ENCODE peak calls at places on chromosomes 6 and 20, in five cellular contexts. One of them, this sample, is unnamed.

GRCh38 chr20:31811796-31812728 is 7.1 kb upstream of the MYLK2 start:
- DNase-seq in activated T-helper 1 cell treated with anti-CD3 and anti-CD28 coated beads, Interleukin-12 subunit alpha, Interleukin-12 subunit beta, Interleukin-2, Interleukin-4 antibody, amounts not matched to agents 30 ng/mL and 10 ng/mL and 1 ng/mL, durations not matched to agents 14 hours and 24 hours and 36 hours: no peak
- DNase-seq in psoas muscle: peak
- DNase-seq in activated CD4-positive, CD25-positive, alpha-beta regulatory T cell: no peak
- DNase-seq in activated T-cell treated with anti-CD3 and anti-CD28 coated beads for 48 hours: no peak
- DNase-seq in this sample: no peak

GRCh38 chr6:113050979-113051378 is 703.8 kb downstream of the RFPL4B start:
- DNase-seq in psoas muscle: no peak
- DNase-seq in activated T-helper 1 cell treated with anti-CD3 and anti-CD28 coated beads, Interleukin-12 subunit alpha, Interleukin-12 subunit beta, Interleukin-2, Interleukin-4 antibody, amounts not matched to agents 30 ng/mL and 10 ng/mL and 1 ng/mL, durations not matched to agents 14 hours and 24 hours and 36 hours: no peak
- DNase-seq in activated CD4-positive, CD25-positive, alpha-beta regulatory T cell: no peak
- DNase-seq in activated T-cell treated with anti-CD3 and anti-CD28 coated beads for 48 hours: no peak
- DNase-seq in this sample: no peak

GRCh38 chr6:93120154-93120742 is 299.1 kb downstream of the EPHA7 start:
- DNase-seq in activated T-cell treated with anti-CD3 and anti-CD28 coated beads for 48 hours: no peak
- DNase-seq in activated T-helper 1 cell treated with anti-CD3 and anti-CD28 coated beads, Interleukin-12 subunit alpha, Interleukin-12 subunit beta, Interleukin-2, Interleukin-4 antibody, amounts not matched to agents 30 ng/mL and 10 ng/mL and 1 ng/mL, durations not matched to agents 14 hours and 24 hours and 36 hours: no peak
- DNase-seq in activated CD4-positive, CD25-positive, alpha-beta regulatory T cell: no peak
- DNase-seq in psoas muscle: no peak
- DNase-seq in this sample: no peak

GRCh38 chr20:18388860-18389259 is 78.0 kb downstream of the DZANK1 start:
- DNase-seq in activated CD4-positive, CD25-positive, alpha-beta regulatory T cell: no peak
- DNase-seq in psoas muscle: no peak
- DNase-seq in activated T-helper 1 cell treated with anti-CD3 and anti-CD28 coated beads, Interleukin-12 subunit alpha, Interleukin-12 subunit beta, Interleukin-2, Interleukin-4 antibody, amounts not matched to agents 30 ng/mL and 10 ng/mL and 1 ng/mL, durations not matched to agents 14 hours and 24 hours and 36 hours: no peak
- DNase-seq in activated T-cell treated with anti-CD3 and anti-CD28 coated beads for 48 hours: no peak
- DNase-seq in this sample: no peak

GRCh38 chr6:83429857-83430605 is 820 bp downstream of the ME1 start:
- DNase-seq in activated CD4-positive, CD25-positive, alpha-beta regulatory T cell: no peak
- DNase-seq in activated T-cell treated with anti-CD3 and anti-CD28 coated beads for 48 hours: no peak
- DNase-seq in psoas muscle: peak
- DNase-seq in activated T-helper 1 cell treated with anti-CD3 and anti-CD28 coated beads, Interleukin-12 subunit alpha, Interleukin-12 subunit beta, Interleukin-2, Interleukin-4 antibody, amounts not matched to agents 30 ng/mL and 10 ng/mL and 1 ng/mL, durations not matched to agents 14 hours and 24 hours and 36 hours: no peak
- DNase-seq in this sample: no peak

GRCh38 chr6:24356310-24357035 is 1.4 kb downstream of the DCDC2 start:
- DNase-seq in activated T-helper 1 cell treated with anti-CD3 and anti-CD28 coated beads, Interleukin-12 subunit alpha, Interleukin-12 subunit beta, Interleukin-2, Interleukin-4 antibody, amounts not matched to agents 30 ng/mL and 10 ng/mL and 1 ng/mL, durations not matched to agents 14 hours and 24 hours and 36 hours: no peak
- DNase-seq in activated CD4-positive, CD25-positive, alpha-beta regulatory T cell: no peak
- DNase-seq in psoas muscle: no peak
- DNase-seq in activated T-cell treated with anti-CD3 and anti-CD28 coated beads for 48 hours: no peak
- DNase-seq in this sample: no peak

GRCh38 chr6:153944197-153944596 is 94.8 kb upstream of the OPRM1 start:
- DNase-seq in activated T-cell treated with anti-CD3 and anti-CD28 coated beads for 48 hours: no peak
- DNase-seq in psoas muscle: no peak
- DNase-seq in activated CD4-positive, CD25-positive, alpha-beta regulatory T cell: no peak
- DNase-seq in activated T-helper 1 cell treated with anti-CD3 and anti-CD28 coated beads, Interleukin-12 subunit alpha, Interleukin-12 subunit beta, Interleukin-2, Interleukin-4 antibody, amounts not matched to agents 30 ng/mL and 10 ng/mL and 1 ng/mL, durations not matched to agents 14 hours and 24 hours and 36 hours: no peak
- DNase-seq in this sample: no peak

GRCh38 chr6:13044390-13044789 is 283.9 kb downstream of the TBC1D7 start:
- DNase-seq in activated CD4-positive, CD25-positive, alpha-beta regulatory T cell: no peak
- DNase-seq in psoas muscle: no peak
- DNase-seq in activated T-cell treated with anti-CD3 and anti-CD28 coated beads for 48 hours: no peak
- DNase-seq in activated T-helper 1 cell treated with anti-CD3 and anti-CD28 coated beads, Interleukin-12 subunit alpha, Interleukin-12 subunit beta, Interleukin-2, Interleukin-4 antibody, amounts not matched to agents 30 ng/mL and 10 ng/mL and 1 ng/mL, durations not matched to agents 14 hours and 24 hours and 36 hours: no peak
- DNase-seq in this sample: no peak

GRCh38 chr6:130520801-130521200 is 155.0 kb downstream of the TMEM200A start:
- DNase-seq in activated T-cell treated with anti-CD3 and anti-CD28 coated beads for 48 hours: no peak
- DNase-seq in psoas muscle: no peak
- DNase-seq in activated T-helper 1 cell treated with anti-CD3 and anti-CD28 coated beads, Interleukin-12 subunit alpha, Interleukin-12 subunit beta, Interleukin-2, Interleukin-4 antibody, amounts not matched to agents 30 ng/mL and 10 ng/mL and 1 ng/mL, durations not matched to agents 14 hours and 24 hours and 36 hours: no peak
- DNase-seq in activated CD4-positive, CD25-positive, alpha-beta regulatory T cell: no peak
- DNase-seq in this sample: no peak

GRCh38 chr20:53935353-53936084 is 134.9 kb downstream of the BCAS1 start:
- DNase-seq in activated T-cell treated with anti-CD3 and anti-CD28 coated beads for 48 hours: no peak
- DNase-seq in activated CD4-positive, CD25-positive, alpha-beta regulatory T cell: no peak
- DNase-seq in activated T-helper 1 cell treated with anti-CD3 and anti-CD28 coated beads, Interleukin-12 subunit alpha, Interleukin-12 subunit beta, Interleukin-2, Interleukin-4 antibody, amounts not matched to agents 30 ng/mL and 10 ng/mL and 1 ng/mL, durations not matched to agents 14 hours and 24 hours and 36 hours: no peak
- DNase-seq in psoas muscle: no peak
- DNase-seq in this sample: no peak

GRCh38 chr20:44066645-44067606 is 120.1 kb downstream of the JPH2 start:
- DNase-seq in activated T-helper 1 cell treated with anti-CD3 and anti-CD28 coated beads, Interleukin-12 subunit alpha, Interleukin-12 subunit beta, Interleukin-2, Interleukin-4 antibody, amounts not matched to agents 30 ng/mL and 10 ng/mL and 1 ng/mL, durations not matched to agents 14 hours and 24 hours and 36 hours: no peak
- DNase-seq in activated T-cell treated with anti-CD3 and anti-CD28 coated beads for 48 hours: no peak
- DNase-seq in activated CD4-positive, CD25-positive, alpha-beta regulatory T cell: no peak
- DNase-seq in psoas muscle: no peak
- DNase-seq in this sample: no peak

GRCh38 chr20:13111249-13111911 is 102.6 kb downstream of the SPTLC3 start:
- DNase-seq in psoas muscle: no peak
- DNase-seq in activated CD4-positive, CD25-positive, alpha-beta regulatory T cell: no peak
- DNase-seq in activated T-cell treated with anti-CD3 and anti-CD28 coated beads for 48 hours: no peak
- DNase-seq in activated T-helper 1 cell treated with anti-CD3 and anti-CD28 coated beads, Interleukin-12 subunit alpha, Interleukin-12 subunit beta, Interleukin-2, Interleukin-4 antibody, amounts not matched to agents 30 ng/mL and 10 ng/mL and 1 ng/mL, durations not matched to agents 14 hours and 24 hours and 36 hours: no peak
- DNase-seq in this sample: no peak

GRCh38 chr20:10571313-10571815 is 102.4 kb downstream of the JAG1 start:
- DNase-seq in activated CD4-positive, CD25-positive, alpha-beta regulatory T cell: no peak
- DNase-seq in activated T-helper 1 cell treated with anti-CD3 and anti-CD28 coated beads, Interleukin-12 subunit alpha, Interleukin-12 subunit beta, Interleukin-2, Interleukin-4 antibody, amounts not matched to agents 30 ng/mL and 10 ng/mL and 1 ng/mL, durations not matched to agents 14 hours and 24 hours and 36 hours: no peak
- DNase-seq in activated T-cell treated with anti-CD3 and anti-CD28 coated beads for 48 hours: no peak
- DNase-seq in psoas muscle: no peak
- DNase-seq in this sample: no peak

GRCh38 chr6:82410151-82410621 is 46.6 kb downstream of the TPBG start:
- DNase-seq in psoas muscle: no peak
- DNase-seq in activated T-cell treated with anti-CD3 and anti-CD28 coated beads for 48 hours: no peak
- DNase-seq in activated CD4-positive, CD25-positive, alpha-beta regulatory T cell: no peak
- DNase-seq in activated T-helper 1 cell treated with anti-CD3 and anti-CD28 coated beads, Interleukin-12 subunit alpha, Interleukin-12 subunit beta, Interleukin-2, Interleukin-4 antibody, amounts not matched to agents 30 ng/mL and 10 ng/mL and 1 ng/mL, durations not matched to agents 14 hours and 24 hours and 36 hours: no peak
- DNase-seq in this sample: no peak

GRCh38 chr6:136772685-136773472 is 19.4 kb downstream of the MAP3K5 start:
- DNase-seq in activated CD4-positive, CD25-positive, alpha-beta regulatory T cell: no peak
- DNase-seq in activated T-helper 1 cell treated with anti-CD3 and anti-CD28 coated beads, Interleukin-12 subunit alpha, Interleukin-12 subunit beta, Interleukin-2, Interleukin-4 antibody, amounts not matched to agents 30 ng/mL and 10 ng/mL and 1 ng/mL, durations not matched to agents 14 hours and 24 hours and 36 hours: no peak
- DNase-seq in psoas muscle: no peak
- DNase-seq in activated T-cell treated with anti-CD3 and anti-CD28 coated beads for 48 hours: no peak
- DNase-seq in this sample: no peak

GRCh38 chr6:101597711-101598110 is 204.2 kb downstream of the GRIK2 start:
- DNase-seq in psoas muscle: no peak
- DNase-seq in activated T-helper 1 cell treated with anti-CD3 and anti-CD28 coated beads, Interleukin-12 subunit alpha, Interleukin-12 subunit beta, Interleukin-2, Interleukin-4 antibody, amounts not matched to agents 30 ng/mL and 10 ng/mL and 1 ng/mL, durations not matched to agents 14 hours and 24 hours and 36 hours: no peak
- DNase-seq in activated CD4-positive, CD25-positive, alpha-beta regulatory T cell: no peak
- DNase-seq in activated T-cell treated with anti-CD3 and anti-CD28 coated beads for 48 hours: no peak
- DNase-seq in this sample: no peak

GRCh38 chr6:16800942-16801341 is 39.7 kb upstream of the ATXN1 start:
- DNase-seq in activated CD4-positive, CD25-positive, alpha-beta regulatory T cell: no peak
- DNase-seq in activated T-cell treated with anti-CD3 and anti-CD28 coated beads for 48 hours: no peak
- DNase-seq in psoas muscle: no peak
- DNase-seq in activated T-helper 1 cell treated with anti-CD3 and anti-CD28 coated beads, Interleukin-12 subunit alpha, Interleukin-12 subunit beta, Interleukin-2, Interleukin-4 antibody, amounts not matched to agents 30 ng/mL and 10 ng/mL and 1 ng/mL, durations not matched to agents 14 hours and 24 hours and 36 hours: no peak
- DNase-seq in this sample: no peak

GRCh38 chr6:113184291-113184690 is 672.9 kb upstream of the MARCKS start:
- DNase-seq in activated T-helper 1 cell treated with anti-CD3 and anti-CD28 coated beads, Interleukin-12 subunit alpha, Interleukin-12 subunit beta, Interleukin-2, Interleukin-4 antibody, amounts not matched to agents 30 ng/mL and 10 ng/mL and 1 ng/mL, durations not matched to agents 14 hours and 24 hours and 36 hours: no peak
- DNase-seq in activated CD4-positive, CD25-positive, alpha-beta regulatory T cell: no peak
- DNase-seq in activated T-cell treated with anti-CD3 and anti-CD28 coated beads for 48 hours: no peak
- DNase-seq in psoas muscle: no peak
- DNase-seq in this sample: no peak

GRCh38 chr6:3306848-3307247 is 48.1 kb downstream of the PSMG4 start:
- DNase-seq in psoas muscle: no peak
- DNase-seq in activated T-cell treated with anti-CD3 and anti-CD28 coated beads for 48 hours: no peak
- DNase-seq in activated T-helper 1 cell treated with anti-CD3 and anti-CD28 coated beads, Interleukin-12 subunit alpha, Interleukin-12 subunit beta, Interleukin-2, Interleukin-4 antibody, amounts not matched to agents 30 ng/mL and 10 ng/mL and 1 ng/mL, durations not matched to agents 14 hours and 24 hours and 36 hours: no peak
- DNase-seq in activated CD4-positive, CD25-positive, alpha-beta regulatory T cell: no peak
- DNase-seq in this sample: no peak

GRCh38 chr6:44096615-44097014 is 30.6 kb downstream of the MRPL14 start:
- DNase-seq in activated T-cell treated with anti-CD3 and anti-CD28 coated beads for 48 hours: peak
- DNase-seq in activated T-helper 1 cell treated with anti-CD3 and anti-CD28 coated beads, Interleukin-12 subunit alpha, Interleukin-12 subunit beta, Interleukin-2, Interleukin-4 antibody, amounts not matched to agents 30 ng/mL and 10 ng/mL and 1 ng/mL, durations not matched to agents 14 hours and 24 hours and 36 hours: peak
- DNase-seq in psoas muscle: peak
- DNase-seq in activated CD4-positive, CD25-positive, alpha-beta regulatory T cell: peak
- DNase-seq in this sample: peak

GRCh38 chr6:157994126-157994795 is 12.6 kb downstream of the SYNJ2 start:
- DNase-seq in activated CD4-positive, CD25-positive, alpha-beta regulatory T cell: no peak
- DNase-seq in psoas muscle: no peak
- DNase-seq in activated T-cell treated with anti-CD3 and anti-CD28 coated beads for 48 hours: no peak
- DNase-seq in activated T-helper 1 cell treated with anti-CD3 and anti-CD28 coated beads, Interleukin-12 subunit alpha, Interleukin-12 subunit beta, Interleukin-2, Interleukin-4 antibody, amounts not matched to agents 30 ng/mL and 10 ng/mL and 1 ng/mL, durations not matched to agents 14 hours and 24 hours and 36 hours: no peak
- DNase-seq in this sample: peak

GRCh38 chr6:21201181-21201580 is 392.4 kb upstream of the SOX4 start:
- DNase-seq in activated T-cell treated with anti-CD3 and anti-CD28 coated beads for 48 hours: no peak
- DNase-seq in activated T-helper 1 cell treated with anti-CD3 and anti-CD28 coated beads, Interleukin-12 subunit alpha, Interleukin-12 subunit beta, Interleukin-2, Interleukin-4 antibody, amounts not matched to agents 30 ng/mL and 10 ng/mL and 1 ng/mL, durations not matched to agents 14 hours and 24 hours and 36 hours: no peak
- DNase-seq in activated CD4-positive, CD25-positive, alpha-beta regulatory T cell: no peak
- DNase-seq in psoas muscle: no peak
- DNase-seq in this sample: no peak

GRCh38 chr20:39986231-39986904 is 702.7 kb downstream of the MAFB start:
- DNase-seq in activated T-cell treated with anti-CD3 and anti-CD28 coated beads for 48 hours: no peak
- DNase-seq in activated CD4-positive, CD25-positive, alpha-beta regulatory T cell: no peak
- DNase-seq in activated T-helper 1 cell treated with anti-CD3 and anti-CD28 coated beads, Interleukin-12 subunit alpha, Interleukin-12 subunit beta, Interleukin-2, Interleukin-4 antibody, amounts not matched to agents 30 ng/mL and 10 ng/mL and 1 ng/mL, durations not matched to agents 14 hours and 24 hours and 36 hours: no peak
- DNase-seq in psoas muscle: peak
- DNase-seq in this sample: peak

GRCh38 chr6:41939091-41939847 is 2.3 kb downstream of the CCND3 start:
- DNase-seq in activated T-helper 1 cell treated with anti-CD3 and anti-CD28 coated beads, Interleukin-12 subunit alpha, Interleukin-12 subunit beta, Interleukin-2, Interleukin-4 antibody, amounts not matched to agents 30 ng/mL and 10 ng/mL and 1 ng/mL, durations not matched to agents 14 hours and 24 hours and 36 hours: no peak
- DNase-seq in activated T-cell treated with anti-CD3 and anti-CD28 coated beads for 48 hours: no peak
- DNase-seq in psoas muscle: peak
- DNase-seq in activated CD4-positive, CD25-positive, alpha-beta regulatory T cell: no peak
- DNase-seq in this sample: no peak

GRCh38 chr6:36800223-36801095 is 38.8 kb downstream of the CPNE5 start:
- DNase-seq in activated T-cell treated with anti-CD3 and anti-CD28 coated beads for 48 hours: no peak
- DNase-seq in activated CD4-positive, CD25-positive, alpha-beta regulatory T cell: no peak
- DNase-seq in activated T-helper 1 cell treated with anti-CD3 and anti-CD28 coated beads, Interleukin-12 subunit alpha, Interleukin-12 subunit beta, Interleukin-2, Interleukin-4 antibody, amounts not matched to agents 30 ng/mL and 10 ng/mL and 1 ng/mL, durations not matched to agents 14 hours and 24 hours and 36 hours: no peak
- DNase-seq in psoas muscle: no peak
- DNase-seq in this sample: no peak

GRCh38 chr20:24951536-24952047 is 2.5 kb downstream of the CST7 start:
- DNase-seq in activated T-cell treated with anti-CD3 and anti-CD28 coated beads for 48 hours: no peak
- DNase-seq in psoas muscle: no peak
- DNase-seq in activated CD4-positive, CD25-positive, alpha-beta regulatory T cell: no peak
- DNase-seq in activated T-helper 1 cell treated with anti-CD3 and anti-CD28 coated beads, Interleukin-12 subunit alpha, Interleukin-12 subunit beta, Interleukin-2, Interleukin-4 antibody, amounts not matched to agents 30 ng/mL and 10 ng/mL and 1 ng/mL, durations not matched to agents 14 hours and 24 hours and 36 hours: no peak
- DNase-seq in this sample: no peak

GRCh38 chr6:110233769-110234374 is 53.6 kb downstream of the CDC40 start:
- DNase-seq in activated CD4-positive, CD25-positive, alpha-beta regulatory T cell: no peak
- DNase-seq in activated T-cell treated with anti-CD3 and anti-CD28 coated beads for 48 hours: no peak
- DNase-seq in activated T-helper 1 cell treated with anti-CD3 and anti-CD28 coated beads, Interleukin-12 subunit alpha, Interleukin-12 subunit beta, Interleukin-2, Interleukin-4 antibody, amounts not matched to agents 30 ng/mL and 10 ng/mL and 1 ng/mL, durations not matched to agents 14 hours and 24 hours and 36 hours: no peak
- DNase-seq in psoas muscle: no peak
- DNase-seq in this sample: no peak

GRCh38 chr20:51529027-51529749 is 13.3 kb downstream of the NFATC2 start:
- DNase-seq in psoas muscle: no peak
- DNase-seq in activated T-cell treated with anti-CD3 and anti-CD28 coated beads for 48 hours: peak
- DNase-seq in activated T-helper 1 cell treated with anti-CD3 and anti-CD28 coated beads, Interleukin-12 subunit alpha, Interleukin-12 subunit beta, Interleukin-2, Interleukin-4 antibody, amounts not matched to agents 30 ng/mL and 10 ng/mL and 1 ng/mL, durations not matched to agents 14 hours and 24 hours and 36 hours: no peak
- DNase-seq in activated CD4-positive, CD25-positive, alpha-beta regulatory T cell: peak
- DNase-seq in this sample: no peak

GRCh38 chr6:121826156-121826810 is 390.8 kb downstream of the GJA1 start:
- DNase-seq in activated T-cell treated with anti-CD3 and anti-CD28 coated beads for 48 hours: no peak
- DNase-seq in psoas muscle: no peak
- DNase-seq in activated T-helper 1 cell treated with anti-CD3 and anti-CD28 coated beads, Interleukin-12 subunit alpha, Interleukin-12 subunit beta, Interleukin-2, Interleukin-4 antibody, amounts not matched to agents 30 ng/mL and 10 ng/mL and 1 ng/mL, durations not matched to agents 14 hours and 24 hours and 36 hours: no peak
- DNase-seq in activated CD4-positive, CD25-positive, alpha-beta regulatory T cell: no peak
- DNase-seq in this sample: no peak

GRCh38 chr6:157999100-158000051 is 17.7 kb downstream of the SYNJ2 start:
- DNase-seq in psoas muscle: no peak
- DNase-seq in activated T-cell treated with anti-CD3 and anti-CD28 coated beads for 48 hours: no peak
- DNase-seq in activated T-helper 1 cell treated with anti-CD3 and anti-CD28 coated beads, Interleukin-12 subunit alpha, Interleukin-12 subunit beta, Interleukin-2, Interleukin-4 antibody, amounts not matched to agents 30 ng/mL and 10 ng/mL and 1 ng/mL, durations not matched to agents 14 hours and 24 hours and 36 hours: no peak
- DNase-seq in activated CD4-positive, CD25-positive, alpha-beta regulatory T cell: no peak
- DNase-seq in this sample: peak

GRCh38 chr6:134853111-134854055 is 96.5 kb downstream of the ALDH8A1 start:
- DNase-seq in activated T-cell treated with anti-CD3 and anti-CD28 coated beads for 48 hours: no peak
- DNase-seq in activated CD4-positive, CD25-positive, alpha-beta regulatory T cell: no peak
- DNase-seq in activated T-helper 1 cell treated with anti-CD3 and anti-CD28 coated beads, Interleukin-12 subunit alpha, Interleukin-12 subunit beta, Interleukin-2, Interleukin-4 antibody, amounts not matched to agents 30 ng/mL and 10 ng/mL and 1 ng/mL, durations not matched to agents 14 hours and 24 hours and 36 hours: no peak
- DNase-seq in psoas muscle: no peak
- DNase-seq in this sample: no peak